ENCODE peak calls at places on chromosomes 1 and 21, in four cellular contexts. Y is KBM-7, J is Daoy, T is ACHN. Z is an unnamed sample.
A peak's percentile ranks its signal among the peaks of the same experiment; 100 is the strongest.

GRCh38 chr21:44986471-44987291 is 46.9 kb downstream of the SLX9 start:
- DNase-seq in T (no peak), J (no peak), Y (no peak), Z (no peak)

GRCh38 chr1:69221492-69221990 is 346.2 kb upstream of the LRRC7 start:
- DNase-seq in J (peak; percentile 2), Y (no peak), T (no peak), Z (no peak)

GRCh38 chr1:215001419-215002021 is 81.0 kb upstream of the KCNK2 start:
- DNase-seq in J (no peak), Y (no peak), T (no peak), Z (no peak)

GRCh38 chr1:46303872-46304326 is 401 bp downstream of the UQCRH start:
- DNase-seq in Y (no peak), J (no peak), T (peak; percentile 18), Z (no peak)

GRCh38 chr1:27522148-27522859 is 32.3 kb upstream of the WASF2 start:
- DNase-seq in T (no peak), Y (no peak), J (no peak), Z (no peak)

GRCh38 chr1:183952101-183952500 is 85.4 kb downstream of the COLGALT2 start:
- DNase-seq in Y (no peak), T (no peak), J (no peak), Z (no peak)

GRCh38 chr1:81967957-81968356 is 167.2 kb downstream of the ADGRL2 start:
- DNase-seq in T (no peak), J (no peak), Y (no peak), Z (no peak)

GRCh38 chr1:26696645-26697440 is 1.0 kb downstream of the ARID1A start:
- DNase-seq in Y (peak; percentile 39), T (no peak), J (peak; percentile 42), Z (peak; percentile 38)

GRCh38 chr1:10217748-10218441 is 7.5 kb downstream of the KIF1B start:
- DNase-seq in J (peak; percentile 43), Y (no peak), T (no peak), Z (no peak)

GRCh38 chr1:235246022-235246948 is 81.7 kb downstream of the ARID4B start:
- DNase-seq in T (no peak), Y (peak; percentile 49), J (no peak), Z (no peak)

GRCh38 chr1:7539772-7540175 is 231.3 kb upstream of the VAMP3 start:
- DNase-seq in Y (peak; percentile 21), J (peak; percentile 84), T (peak; percentile 48), Z (no peak)

GRCh38 chr1:41153750-41154274 is 88.3 kb downstream of the SCMH1 start:
- DNase-seq in J (no peak), Y (no peak), T (no peak), Z (no peak)

GRCh38 chr21:42523941-42524340 is 10.3 kb downstream of the SLC37A1 start:
- DNase-seq in Y (no peak), J (no peak), T (no peak), Z (no peak)

GRCh38 chr1:44775930-44776748 is 799 bp downstream of the RPS8 start:
- DNase-seq in Y (peak; percentile 45), T (no peak), J (peak; percentile 29), Z (no peak)

GRCh38 chr1:205247130-205247921 is 19.6 kb downstream of the TMCC2 start:
- DNase-seq in Y (peak; percentile 79), J (peak; percentile 33), T (no peak), Z (no peak)

GRCh38 chr1:153260473-153260979 is 1.0 kb downstream of the LORICRIN start:
- DNase-seq in Y (peak; percentile 35), J (peak; percentile 29), T (no peak), Z (no peak)

GRCh38 chr1:1033731-1034437 is 14.0 kb downstream of the AGRN start:
- DNase-seq in Y (no peak), J (no peak), T (no peak), Z (no peak)

GRCh38 chr1:235021321-235021720 is 107.3 kb downstream of the TOMM20 start:
- DNase-seq in J (no peak), T (no peak), Y (no peak), Z (no peak)

GRCh38 chr1:9824702-9825089 is 931 bp upstream of the CLSTN1 start:
- DNase-seq in J (no peak), Y (no peak), T (no peak), Z (no peak)

GRCh38 chr1:31739281-31739853 is 24.8 kb downstream of the ADGRB2 start:
- DNase-seq in T (no peak), Y (no peak), J (peak; percentile 38), Z (no peak)

GRCh38 chr1:14672030-14672429 is 73.5 kb downstream of the KAZN start:
- DNase-seq in J (no peak), T (no peak), Y (no peak), Z (no peak)

GRCh38 chr1:182129398-182129797 is 67.9 kb upstream of the ZNF648 start:
- DNase-seq in T (no peak), Y (no peak), J (no peak), Z (no peak)

GRCh38 chr1:25082216-25082899 is 149.9 kb downstream of the SYF2 start:
- DNase-seq in T (no peak), J (peak; percentile 50), Y (no peak), Z (no peak)

GRCh38 chr21:41245509-41246135 is 71.0 kb upstream of the FAM3B start:
- DNase-seq in Y (no peak), J (no peak), T (no peak), Z (no peak)

GRCh38 chr1:248611883-248612282 is 14.4 kb upstream of the OR2T10 start:
- DNase-seq in J (peak; percentile 40), Y (no peak), T (no peak), Z (no peak)

GRCh38 chr1:109901508-109902145 is 9.0 kb upstream of the CSF1 start:
- DNase-seq in J (peak; percentile 72), T (no peak), Y (no peak), Z (peak; percentile 75)

GRCh38 chr1:231351816-231352215 is 13.7 kb downstream of the SPRTN start:
- DNase-seq in T (no peak), Y (no peak), J (no peak), Z (no peak)

Z was measured in HuH-7.5.